ENCODE peak calls at places on chromosomes 2 and 18, in nine cellular contexts. M, L, U, I, H, V, Q, S and A are unnamed samples. For H3K9me3, the result is how much of the 10 kb centered on the place peaks cover.

GRCh38 chr2:10353931-10354330 is 51.2 kb downstream of the HPCAL1 start:
- DNase-seq in Q (no peak), I (no peak), M (no peak), H (no peak), S (peak), V (no peak), L (no peak), U (no peak), A (no peak)

GRCh38 chr2:207240649-207241048 is 74.9 kb upstream of the KLF7 start:
- DNase-seq in Q (no peak), S (no peak), I (no peak), H (no peak), M (no peak), U (no peak), L (no peak), V (no peak), A (no peak)

GRCh38 chr2:218694405-218695145 is 16.1 kb upstream of the TTLL4 start:
- DNase-seq in Q (no peak), S (no peak), L (peak), M (no peak), U (no peak), I (no peak), V (peak), H (no peak), A (no peak)

GRCh38 chr2:126652323-126652891 is 3.6 kb upstream of the GYPC start:
- DNase-seq in V (no peak), S (no peak), I (no peak), M (no peak), L (no peak), Q (no peak), U (no peak), H (no peak), A (no peak)

GRCh38 chr2:160085662-160086061 is 23.2 kb upstream of the PLA2R1 start:
- DNase-seq in V (no peak), H (no peak), S (no peak), U (no peak), I (no peak), Q (no peak), L (no peak), M (no peak), A (no peak)

GRCh38 chr2:175251425-175252041 is 70.0 kb upstream of the ATP5MC3 start:
- DNase-seq in I (peak), V (peak), Q (no peak), S (no peak), U (peak), H (no peak), L (peak), M (peak), A (peak)

GRCh38 chr2:36812196-36812595 is 115.7 kb downstream of the VIT start:
- DNase-seq in U (peak), H (no peak), V (peak), Q (peak), L (no peak), I (no peak), M (no peak), S (no peak), A (no peak)

GRCh38 chr2:161068670-161069069 is 91.6 kb upstream of the TANK start:
- DNase-seq in S (no peak), I (no peak), Q (no peak), V (no peak), M (no peak), L (peak), U (no peak), H (no peak), A (no peak)

GRCh38 chr18:13067966-13068365 is 76.8 kb downstream of the CEP192 start:
- DNase-seq in U (no peak), L (no peak), S (no peak), H (no peak), M (no peak), Q (no peak), I (no peak), V (no peak), A (no peak)

GRCh38 chr2:224312741-224313140 is 89.2 kb downstream of the FAM124B start:
- DNase-seq in M (no peak), S (no peak), H (no peak), Q (no peak), V (no peak), L (no peak), U (no peak), I (no peak), A (no peak)

GRCh38 chr2:185857676-185858075 is 119.1 kb downstream of the FSIP2 start:
- DNase-seq in V (no peak), L (no peak), U (no peak), M (no peak), Q (no peak), S (no peak), I (no peak), H (no peak), A (no peak)

GRCh38 chr18:3675994-3676393 is 226.0 kb downstream of the TGIF1 start:
- DNase-seq in Q (no peak), V (no peak), U (no peak), H (no peak), M (no peak), S (no peak), L (no peak), I (no peak), A (no peak)

GRCh38 chr2:3442185-3442584 is 62.7 kb downstream of the TRAPPC12 start:
- DNase-seq in M (no peak), U (no peak), Q (no peak), V (no peak), H (peak), L (peak), S (no peak), I (no peak), A (no peak)

DNA sequence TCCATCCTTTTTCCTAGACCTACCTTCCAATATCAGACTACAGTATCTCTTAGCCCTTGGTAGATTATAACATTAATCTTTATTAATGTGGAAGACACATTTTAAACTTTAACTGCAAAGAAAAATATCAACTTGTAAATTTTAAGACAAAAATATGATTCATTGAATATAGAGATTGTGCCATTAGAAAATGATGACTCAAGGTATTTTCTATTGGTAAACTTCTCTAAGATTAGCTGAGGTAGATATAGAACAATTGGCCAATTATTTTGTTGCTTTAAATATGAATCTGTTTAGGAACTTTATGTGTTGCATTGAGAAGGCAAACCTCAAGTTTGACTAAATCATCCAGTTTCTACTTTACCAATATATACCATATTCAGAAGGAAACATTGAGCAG is 604.7 kb downstream of the CBLN2 start:
- DNase-seq in L (no peak), Q (no peak), I (no peak), H (no peak), M (no peak), V (no peak), S (no peak), U (no peak), A (no peak)
- H3K9me3 ChIP-seq in L (under half), Q (under half), I (under half), H (under half), M (under half), V (under half), S (under half), U (under half), A (under half)

DNA sequence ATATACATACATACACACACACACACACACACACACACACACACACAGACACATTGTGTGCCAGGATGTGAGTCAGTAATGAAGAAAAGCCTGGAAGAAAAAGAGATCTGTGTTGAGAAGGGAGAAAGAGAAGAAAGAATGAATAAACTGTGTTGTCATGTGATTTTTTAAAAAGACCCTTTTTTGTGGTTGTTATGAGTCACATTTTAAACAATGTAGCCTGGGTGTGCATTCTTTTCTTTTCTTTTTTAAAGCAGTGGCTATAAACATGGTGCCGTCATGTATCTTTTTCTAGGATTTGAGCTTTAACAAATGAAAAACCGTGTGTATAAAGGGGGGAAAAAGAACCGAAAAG is 87.2 kb downstream of the NRP2 start:
- DNase-seq in Q (no peak), L (peak), V (no peak), S (no peak), H (no peak), U (peak), M (no peak), I (no peak), A (no peak)
- H3K9ac ChIP-seq in Q (no peak), L (no peak), V (no peak), S (no peak), H (no peak), U (no peak), M (no peak), I (no peak), A (no peak)

GRCh38 chr2:63300835-63301234 is 250.2 kb downstream of the OTX1 start:
- DNase-seq in Q (no peak), U (peak), V (peak), I (no peak), M (no peak), S (no peak), L (no peak), H (no peak), A (no peak)
- H3K9me3 ChIP-seq in Q (under half), U (under half), V (under half), I (under half), M (under half), S (under half), L (under half), H (under half), A (under half)

GRCh38 chr2:73971722-73972121 is 13.0 kb upstream of the TET3 start:
- DNase-seq in H (no peak), I (no peak), L (no peak), S (no peak), V (no peak), U (no peak), Q (no peak), M (no peak), A (no peak)
- H3K9ac ChIP-seq in H (peak), I (peak), L (no peak), S (no peak), V (no peak), U (no peak), Q (no peak), M (no peak), A (no peak)

GRCh38 chr2:241851325-241852115 is 7.2 kb downstream of the PDCD1 start:
- DNase-seq in Q (peak), H (no peak), V (no peak), L (no peak), U (no peak), S (no peak), I (no peak), M (no peak), A (no peak)

GRCh38 chr2:241854342-241855244 is 4.1 kb downstream of the PDCD1 start:
- DNase-seq in V (no peak), L (no peak), M (no peak), H (no peak), I (no peak), Q (no peak), S (peak), U (no peak), A (no peak)

GRCh38 chr2:241852116-241852980 is 6.3 kb downstream of the PDCD1 start:
- DNase-seq in S (peak), U (no peak), V (no peak), M (no peak), H (no peak), Q (peak), L (no peak), I (no peak), A (no peak)

GRCh38 chr2:241853651-241854341 is 4.9 kb downstream of the PDCD1 start:
- DNase-seq in L (peak), V (no peak), Q (no peak), I (no peak), H (no peak), M (no peak), S (peak), U (peak), A (no peak)

GRCh38 chr2:241852981-241853631 is 5.6 kb downstream of the PDCD1 start:
- DNase-seq in H (no peak), L (no peak), S (no peak), I (no peak), V (no peak), Q (no peak), U (no peak), M (no peak), A (no peak)
- H3K9me3 ChIP-seq in H (under half), L (under half), S (under half), I (under half), V (under half), Q (under half), U (under half), M (under half), A (under half)

DNA sequence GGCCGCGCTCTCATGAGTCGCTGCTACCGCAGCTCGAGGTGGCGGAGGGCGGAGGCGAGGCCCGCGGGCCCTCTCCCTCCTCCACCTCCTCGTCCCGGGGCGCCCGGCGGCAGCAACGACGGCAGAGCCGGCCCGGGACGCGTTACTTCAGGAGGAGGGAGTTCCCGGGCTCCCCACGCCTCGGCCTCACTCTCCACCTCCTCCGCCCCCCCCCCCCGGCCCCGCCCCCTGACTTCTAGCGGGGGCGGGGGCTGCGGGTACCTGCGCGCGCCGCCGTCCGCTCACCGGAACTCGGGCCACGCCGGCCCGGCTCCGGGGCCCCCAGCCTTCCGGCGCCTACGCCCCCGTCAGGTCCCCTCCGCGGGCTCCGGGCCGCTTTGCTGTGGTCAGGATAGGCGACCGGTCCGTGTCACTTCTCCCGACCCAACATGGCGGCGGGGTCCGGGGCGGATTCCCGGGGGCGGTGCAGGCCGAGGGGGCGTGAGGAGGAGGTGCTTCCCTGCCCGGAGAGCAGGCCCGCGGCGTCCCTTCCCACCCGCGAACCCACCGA is at the start of gene YES1:
- DNase-seq in S (peak), I (no peak), M (no peak), L (peak), V (peak), Q (peak), H (no peak), U (peak), A (peak)
- H3K9ac ChIP-seq in S (peak), I (peak), M (peak), L (peak), V (peak), Q (peak), H (peak), U (peak), A (peak)

GRCh38 chr2:51996569-51996917 is 964.6 kb upstream of the NRXN1 start:
- DNase-seq in U (no peak), Q (no peak), M (no peak), L (peak), V (no peak), I (no peak), S (no peak), H (no peak), A (no peak)
- H3K9me3 ChIP-seq in U (under half), Q (under half), M (under half), L (under half), V (under half), I (under half), S (under half), H (under half), A (under half)

GRCh38 chr2:233760043-233760442 is at the start of gene UGT1A1:
- DNase-seq in U (no peak), S (no peak), Q (no peak), L (no peak), I (no peak), V (no peak), H (no peak), M (no peak), A (no peak)
- H3K9ac ChIP-seq in U (no peak), S (no peak), Q (no peak), L (no peak), I (no peak), V (no peak), H (no peak), M (no peak), A (no peak)

DNA sequence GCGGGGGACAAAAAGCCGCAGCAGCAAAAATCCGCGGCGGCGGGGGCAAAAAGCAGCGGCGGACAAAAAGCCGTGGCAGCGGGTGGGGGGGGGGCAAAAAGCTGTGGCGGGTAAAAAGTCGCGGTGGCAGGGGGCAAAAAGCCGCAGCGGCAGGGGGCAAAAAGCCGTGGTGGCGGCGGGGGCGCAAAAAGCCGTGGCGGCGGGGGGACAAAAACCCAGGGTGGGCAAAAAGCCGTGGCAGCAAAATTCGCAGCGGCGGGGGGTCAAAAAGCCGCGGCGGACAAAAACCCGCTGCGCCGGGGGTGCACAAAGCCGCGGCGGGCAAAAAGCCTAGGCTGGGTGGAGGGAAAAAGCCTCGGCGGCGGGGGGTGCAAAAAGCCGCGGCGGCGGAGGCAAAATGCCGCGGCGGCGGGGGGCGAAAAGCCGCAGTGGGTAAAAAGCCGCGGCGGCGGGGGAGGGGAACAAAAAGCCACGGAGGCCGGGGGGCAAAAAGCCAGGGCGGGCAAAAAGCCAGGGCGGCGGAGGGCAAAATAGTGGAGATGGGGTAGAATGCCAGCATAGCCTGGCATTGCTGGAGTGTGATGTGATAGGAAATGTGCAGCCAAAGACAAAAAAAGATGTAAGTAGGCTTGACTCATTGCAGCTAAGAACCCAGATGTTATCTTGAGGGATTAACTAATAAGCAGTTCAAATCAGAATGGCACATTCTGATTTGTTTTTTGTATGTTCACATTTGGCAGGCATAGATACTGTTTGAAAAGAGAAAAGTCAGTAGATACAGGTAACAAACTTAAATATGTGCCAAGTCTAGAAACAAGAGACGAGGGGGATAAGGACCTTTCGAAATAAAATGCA is 1076.3 kb downstream of the RPIA start:
- DNase-seq in V (no peak), S (peak), Q (no peak), H (no peak), L (no peak), U (no peak), I (no peak), M (no peak), A (no peak)
- H3K9me3 ChIP-seq in V (half or more), S (under half), Q (half or more), H (under half), L (under half), U (under half), I (under half), M (under half), A (under half)

DNA sequence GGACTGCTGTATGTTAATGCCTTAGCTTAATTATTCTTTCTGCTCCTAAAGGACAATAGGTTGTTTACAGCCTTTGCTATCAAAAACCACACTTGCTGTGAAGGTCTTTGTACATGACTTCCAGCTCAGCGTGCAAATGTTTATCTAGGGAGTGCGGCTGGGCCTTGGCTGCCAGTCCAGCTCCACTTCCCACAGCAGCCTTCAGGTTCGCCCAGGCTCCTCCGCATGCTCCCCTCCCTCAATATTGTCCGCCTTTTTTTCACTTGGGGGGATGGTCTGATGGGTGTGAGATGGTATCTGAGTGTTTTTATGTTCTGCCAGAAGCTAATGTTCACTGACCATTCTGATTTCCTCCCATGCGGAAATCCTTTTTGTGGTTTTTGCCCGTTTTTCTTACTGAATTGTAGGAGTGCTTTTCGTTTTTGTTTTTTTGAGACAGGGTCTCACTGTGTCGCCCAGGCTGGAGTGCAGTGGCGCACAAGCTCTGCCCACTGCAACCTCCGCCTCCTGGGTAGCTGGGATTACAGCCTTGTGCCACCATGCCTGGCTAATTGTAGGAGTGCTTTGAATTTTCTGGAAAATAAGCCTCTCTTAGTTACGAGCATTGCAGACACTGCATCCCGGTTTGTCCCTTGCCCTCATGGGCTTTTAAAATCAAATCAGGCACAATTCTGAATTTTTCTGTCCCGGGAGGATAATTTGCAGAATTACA is 28.8 kb downstream of the SH3BP4 start:
- DNase-seq in I (no peak), H (no peak), S (no peak), M (no peak), V (no peak), L (no peak), U (peak), Q (no peak), A (peak)
- H3K9ac ChIP-seq in I (no peak), H (no peak), S (peak), M (peak), V (no peak), L (peak), U (peak), Q (peak), A (peak)